ENCODE peak calls at places on chromosomes 13 and 19, in four cellular contexts. H is NCI-H510A, D is KG1, N is HEK293T. F is an unnamed sample.

GRCh38 chr13:95756072-95756471 is 79.1 kb downstream of the DNAJC3 start:
- DNase-seq in H (no peak), D (no peak), N (no peak), F (no peak)

GRCh38 chr13:68929055-68929454 is 1178.6 kb upstream of the ATXN8OS start:
- DNase-seq in H (no peak), D (no peak), N (no peak), F (no peak)

GRCh38 chr13:76350399-76350798 is 535.8 kb downstream of the KCTD12 start:
- DNase-seq in H (no peak), D (no peak), N (no peak), F (no peak)

GRCh38 chr19:17829855-17830566 is 8.7 kb upstream of the INSL3 start:
- DNase-seq in H (no peak), D (no peak), N (peak; percentile 85), F (peak; percentile 58)

GRCh38 chr13:51539887-51540286 is 44.4 kb upstream of the WDFY2 start:
- DNase-seq in H (no peak), D (no peak), N (no peak), F (no peak)

GRCh38 chr19:58021541-58022282 is 12.1 kb upstream of the ZSCAN1 start:
- DNase-seq in H (no peak), D (peak; percentile 79), N (peak; percentile 25), F (peak; percentile 71)

GRCh38 chr19:55656552-55656951 is 1.7 kb downstream of the U2AF2 start:
- DNase-seq in H (no peak), D (no peak), N (no peak), F (no peak)

GRCh38 chr13:101065314-101065713 is 351.0 kb downstream of the NALCN start:
- DNase-seq in H (no peak), D (no peak), N (no peak), F (no peak)

GRCh38 chr19:42093505-42093904 is 17.5 kb downstream of the ZNF574 start:
- DNase-seq in H (no peak), D (no peak), N (no peak), F (no peak)

GRCh38 chr19:48568345-48568886 is 16.4 kb downstream of the SULT2B1 start:
- DNase-seq in H (no peak), D (no peak), N (no peak), F (no peak)

GRCh38 chr19:58212336-58213074 is 16.2 kb upstream of the ZNF544 start:
- DNase-seq in H (no peak), D (no peak), N (no peak), F (no peak)

GRCh38 chr13:31172001-31172400 is 10.3 kb upstream of the HSPH1 start:
- DNase-seq in H (no peak), D (no peak), N (no peak), F (no peak)

GRCh38 chr13:112795277-112795676 is 105.4 kb downstream of the ATP11A start:
- DNase-seq in H (no peak), D (no peak), N (no peak), F (no peak)

GRCh38 chr19:44548736-44549135 is 19.3 kb upstream of the CEACAM20 start:
- DNase-seq in H (no peak), D (no peak), N (no peak), F (no peak)

GRCh38 chr19:10800488-10800887 is 35.5 kb downstream of the TMED1 start:
- DNase-seq in H (no peak), D (no peak), N (no peak), F (no peak)

GRCh38 chr13:73657821-73658540 is 476.2 kb downstream of the KLF12 start:
- DNase-seq in H (no peak), D (no peak), N (no peak), F (no peak)

GRCh38 chr19:6271721-6272410 is 7.9 kb downstream of the MLLT1 start:
- DNase-seq in H (no peak), D (no peak), N (peak; percentile 20), F (no peak)

GRCh38 chr13:99384468-99384867 is 77.3 kb upstream of the GPR183 start:
- DNase-seq in H (no peak), D (no peak), N (no peak), F (no peak)

GRCh38 chr19:29121684-29122083 is 91.3 kb downstream of the UQCRFS1 start:
- DNase-seq in H (no peak), D (no peak), N (no peak), F (peak; percentile 3)

GRCh38 chr13:109336730-109337129 is 449.7 kb downstream of the IRS2 start:
- DNase-seq in H (no peak), D (no peak), N (no peak), F (no peak)

GRCh38 chr19:19805480-19805879 is 16.1 kb downstream of the ZNF506 start:
- DNase-seq in H (no peak), D (no peak), N (no peak), F (no peak)

GRCh38 chr19:8639821-8640401 is 9.5 kb downstream of the NFILZ start:
- DNase-seq in H (no peak), D (no peak), N (no peak), F (no peak)

GRCh38 chr19:41929536-41930071 is 1.4 kb upstream of the ERFL start:
- DNase-seq in H (no peak), D (no peak), N (no peak), F (no peak)

GRCh38 chr19:28307460-28307859 is 905.5 kb downstream of the UQCRFS1 start:
- DNase-seq in H (no peak), D (no peak), N (no peak), F (no peak)

GRCh38 chr13:111423168-111423785 is 102.8 kb downstream of the TEX29 start:
- DNase-seq in H (no peak), D (no peak), N (no peak), F (peak; percentile 55)

GRCh38 chr13:46211116-46211515 is 612 bp upstream of the LRRC63 start:
- DNase-seq in H (no peak), D (peak; percentile 34), N (peak; percentile 17), F (peak; percentile 11)

GRCh38 chr19:43540381-43540780 is 7.4 kb downstream of the ZNF575 start:
- DNase-seq in H (no peak), D (no peak), N (no peak), F (no peak)

GRCh38 chr13:36090592-36090991 is 40.6 kb downstream of the DCLK1 start:
- DNase-seq in H (no peak), D (no peak), N (peak; percentile 8), F (no peak)

GRCh38 chr19:46022431-46023310 is at the start of gene PGLYRP1:
- DNase-seq in H (no peak), D (no peak), N (no peak), F (no peak)

GRCh38 chr13:85970727-85971126 is 171.5 kb upstream of the SLITRK6 start:
- DNase-seq in H (no peak), D (no peak), N (no peak), F (peak; percentile 18)

GRCh38 chr13:24709186-24709913 is 29.1 kb downstream of the ATP12A start:
- DNase-seq in H (no peak), D (peak; percentile 74), N (no peak), F (no peak)

GRCh38 chr13:45149964-45150363 is 29.7 kb downstream of the GTF2F2 start:
- DNase-seq in H (no peak), D (no peak), N (no peak), F (no peak)

GRCh38 chr19:39497850-39498261 is 891 bp upstream of the DLL3 start:
- DNase-seq in H (peak; percentile 89), D (no peak), N (peak; percentile 64), F (peak; percentile 93)

GRCh38 chr13:104196611-104197010 is 1130.4 kb upstream of the SLC10A2 start:
- DNase-seq in H (no peak), D (no peak), N (no peak), F (no peak)

GRCh38 chr13:29948246-29948645 is 97.8 kb upstream of the UBL3 start:
- DNase-seq in H (no peak), D (no peak), N (no peak), F (no peak)

F was measured in NCI-H526 treated with DMSO at 0.1 percent for 48 hours.